ENCODE peak calls at places on chromosomes 11 and 22, in eight cellular contexts. A is tibial artery; G is HT1080; L is GM12865; X is H4; R is NCI-H187; J is Calu3; S is naive thymus-derived CD4-positive, alpha-beta T cell. E is an unnamed sample.

GRCh38 chr11:102798012-102798746 is at the start of gene MMP1:
- DNase-seq in S (no peak), A (no peak), X (no peak), L (no peak), J (no peak), G (peak), R (no peak), E (no peak)

GRCh38 chr22:30889268-30889995 is 79.1 kb downstream of the MORC2 start:
- DNase-seq in S (no peak), A (peak), G (no peak), J (no peak), X (no peak), R (no peak), L (no peak), E (peak)

GRCh38 chr11:111983187-111983986 is 41.8 kb upstream of the DLAT start:
- DNase-seq in S (no peak), J (peak), A (no peak), X (peak), G (no peak), L (no peak), R (no peak), E (no peak)

GRCh38 chr11:88478136-88478785 is 140.7 kb upstream of the CTSC start:
- DNase-seq in G (no peak), X (no peak), A (no peak), S (no peak), J (no peak), R (no peak), L (no peak), E (no peak)

GRCh38 chr11:93718057-93718563 is 23.2 kb downstream of the TAF1D start:
- DNase-seq in G (no peak), S (peak), X (no peak), L (peak), J (no peak), R (no peak), A (no peak), E (no peak)

GRCh38 chr11:93952082-93952780 is 68.9 kb upstream of the HEPHL1 start:
- DNase-seq in L (no peak), R (no peak), J (no peak), X (no peak), S (no peak), A (no peak), G (no peak), E (no peak)

GRCh38 chr11:61298663-61299244 is 3.6 kb upstream of the VWCE start:
- DNase-seq in X (no peak), R (no peak), J (no peak), L (no peak), G (no peak), A (no peak), S (no peak), E (no peak)

GRCh38 chr11:41201156-41201555 is 258.3 kb downstream of the LRRC4C start:
- DNase-seq in G (peak), J (peak), L (peak), X (peak), A (no peak), S (no peak), R (peak), E (no peak)

GRCh38 chr11:13268791-13269190 is 8.8 kb upstream of the BMAL1 start:
- DNase-seq in X (no peak), A (no peak), L (no peak), J (no peak), S (no peak), R (no peak), G (no peak), E (no peak)

GRCh38 chr11:20156280-20156875 is 3.9 kb downstream of the DBX1 start:
- DNase-seq in X (no peak), G (no peak), J (peak), A (no peak), R (no peak), L (no peak), S (peak), E (no peak)